ENCODE peak calls at places on chromosomes 12 and 14, in five cellular contexts. S is RWPE1, Z is colonic mucosa, Q is left ventricle myocardium inferior, K is endothelial cell. F is an unnamed sample.

GRCh38 chr14:104299993-104300761 is 161.8 kb downstream of the KIF26A start:
- DNase-seq in K (no peak), Z (no peak), S (no peak), Q (peak), F (no peak)

GRCh38 chr12:6377667-6377994 is 2.3 kb upstream of the SCNN1A start:
- DNase-seq in S (no peak), Z (peak), K (no peak), Q (no peak), F (no peak)

GRCh38 chr14:90815817-90816662 is at the start of gene TTC7B:
- DNase-seq in Q (peak), Z (no peak), K (peak), S (peak), F (no peak)

GRCh38 chr12:124744659-124745467 is 118.8 kb downstream of the SCARB1 start:
- DNase-seq in K (no peak), S (peak), Q (no peak), Z (peak), F (no peak)

GRCh38 chr14:100775831-100776591 is 49.3 kb downstream of the DLK1 start:
- DNase-seq in K (no peak), Q (no peak), S (no peak), Z (no peak), F (no peak)

GRCh38 chr12:80823393-80823792 is 106.7 kb downstream of the MYF5 start:
- DNase-seq in Z (no peak), S (no peak), Q (no peak), K (no peak), F (no peak)

GRCh38 chr12:118188690-118189371 is 52.9 kb downstream of the PEBP1 start:
- DNase-seq in Z (peak), S (no peak), Q (peak), K (no peak), F (peak)

GRCh38 chr12:86744547-86745212 is 488.5 kb upstream of the MGAT4C start:
- DNase-seq in Q (no peak), K (no peak), S (no peak), Z (no peak), F (no peak)

GRCh38 chr14:100653409-100653808 is 66.2 kb upstream of the BEGAIN start:
- DNase-seq in Z (no peak), Q (no peak), S (no peak), K (peak), F (no peak)

GRCh38 chr12:496736-497135 is 37.0 kb downstream of the B4GALNT3 start:
- DNase-seq in Z (no peak), K (no peak), Q (no peak), S (no peak), F (no peak)

GRCh38 chr14:46405095-46405494 is 246.5 kb downstream of the RPL10L start:
- DNase-seq in Z (no peak), S (no peak), K (no peak), Q (no peak), F (no peak)

GRCh38 chr14:100037351-100037750 is 27.9 kb upstream of the EVL start:
- DNase-seq in Z (no peak), Q (no peak), S (no peak), K (no peak), F (peak)

DNA sequence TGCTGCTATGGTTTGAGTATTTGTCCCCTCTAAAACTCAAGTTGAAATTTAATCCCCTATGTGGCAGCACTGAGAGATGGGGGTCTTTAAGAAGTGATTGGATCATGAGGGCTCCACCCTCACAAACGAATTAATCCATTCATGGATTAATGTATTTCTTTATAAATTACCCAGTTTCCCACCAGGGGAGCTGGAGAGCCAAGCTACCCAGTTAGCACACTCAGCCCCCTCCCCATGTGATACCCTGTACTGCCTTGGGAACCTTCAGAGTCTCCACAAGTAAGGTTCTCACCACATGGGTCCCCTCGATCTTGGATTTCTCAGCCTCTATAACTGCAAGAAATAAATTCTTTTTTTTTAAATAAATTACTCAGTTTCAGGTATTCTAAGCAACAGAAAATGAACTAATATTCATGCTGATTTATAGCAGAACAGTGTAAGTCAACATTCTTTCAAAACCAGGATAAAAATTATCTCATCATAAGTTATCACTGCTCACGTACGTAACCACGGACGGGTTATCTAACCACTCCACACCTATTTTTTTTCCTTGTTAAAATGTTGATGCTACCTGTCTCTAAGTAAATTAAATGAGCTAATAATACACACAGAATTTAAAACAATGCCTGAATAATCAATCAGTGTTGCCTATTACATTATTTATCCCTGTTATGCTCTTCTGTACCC is 3.6 kb downstream of the NAP1L1 start:
- DNase-seq in Z (no peak), S (no peak), Q (no peak), K (peak), F (peak)
- TF ChIP-seq CTCF in Z (no peak), S (no peak), Q (no peak), K (no peak), F (peak)

GRCh38 chr14:67859169-67859749 is 39.7 kb downstream of the RAD51B start:
- DNase-seq in Z (no peak), S (no peak), Q (no peak), K (no peak), F (no peak)

GRCh38 chr14:67853207-67853606 is 33.6 kb downstream of the RAD51B start:
- DNase-seq in Q (no peak), S (no peak), Z (no peak), K (no peak), F (no peak)

GRCh38 chr14:67856806-67857205 is 37.2 kb downstream of the RAD51B start:
- DNase-seq in Z (no peak), Q (no peak), K (no peak), S (no peak), F (no peak)

GRCh38 chr14:67853748-67854147 is 34.2 kb downstream of the RAD51B start:
- DNase-seq in S (no peak), Z (no peak), K (no peak), Q (no peak), F (no peak)

DNA sequence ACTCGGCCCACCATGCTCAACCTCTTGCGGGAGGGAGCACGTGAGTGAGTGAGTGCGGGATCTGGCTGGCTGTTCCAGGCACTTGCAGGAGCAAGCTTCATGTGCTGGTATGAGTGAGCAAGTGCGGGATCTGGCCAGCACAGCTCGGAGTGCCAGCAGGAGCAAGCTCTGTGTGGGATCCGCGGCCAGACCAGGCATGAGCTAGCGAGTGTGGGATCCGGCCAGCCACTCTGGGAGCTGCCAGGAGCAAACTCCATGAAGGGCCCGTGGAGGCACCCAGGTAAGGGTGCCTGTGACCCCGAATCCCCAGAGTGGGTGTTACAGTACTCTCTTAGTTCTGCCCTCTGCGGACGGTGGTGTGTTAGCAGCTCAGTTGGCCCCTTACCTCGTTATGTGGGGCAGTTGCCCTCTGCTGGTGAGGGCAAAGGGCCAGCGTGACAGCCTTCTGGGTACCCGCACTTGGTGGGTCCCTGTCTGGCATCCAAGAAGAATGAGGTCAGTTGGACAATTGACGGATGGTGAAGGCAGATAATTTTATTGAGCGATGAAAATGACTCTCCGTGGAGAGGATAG is 38.3 kb downstream of the RAD51B start:
- DNase-seq in K (no peak), Q (no peak), S (no peak), Z (no peak), F (no peak)
- TF ChIP-seq CTCF in K (no peak), Q (no peak), S (no peak), Z (no peak), F (no peak)

DNA sequence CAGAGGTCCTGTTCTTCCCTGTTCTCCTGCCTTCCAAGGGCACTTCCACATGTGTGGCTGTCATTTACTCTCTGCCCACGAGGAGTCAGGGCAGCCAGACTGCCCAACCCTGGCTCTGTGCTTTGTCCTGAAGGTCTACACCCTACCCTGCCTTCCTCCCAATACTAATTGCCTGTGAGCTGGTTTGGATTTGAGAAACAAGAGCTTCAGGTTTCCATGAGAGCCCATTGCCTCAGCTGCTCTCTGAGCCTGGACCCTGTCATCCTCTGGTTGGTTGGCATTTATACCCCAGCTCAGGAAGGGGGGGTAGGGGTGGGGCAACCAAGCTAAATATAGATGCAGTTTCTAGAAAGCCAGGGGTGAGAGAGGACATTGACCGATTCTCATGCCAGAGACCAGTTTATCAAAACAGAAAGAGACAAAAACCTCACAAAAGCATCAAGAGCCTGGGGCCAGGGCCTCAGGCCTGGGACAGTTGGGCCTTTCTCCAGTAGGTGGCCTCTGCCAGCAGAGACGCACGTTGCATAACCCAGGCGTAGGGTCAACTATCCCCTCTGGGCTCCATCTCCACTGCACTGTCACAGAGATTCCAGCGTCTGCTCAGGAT is 34.5 kb downstream of the VDR start:
- DNase-seq in S (no peak), K (peak), Z (peak), Q (peak), F (peak)
- TF ChIP-seq CTCF in S (no peak), K (peak), Z (peak), Q (peak), F (peak)

GRCh38 chr14:59126714-59127436 is 61.6 kb upstream of the DAAM1 start:
- DNase-seq in S (peak), K (peak), Z (no peak), Q (no peak), F (peak)
- TF ChIP-seq CTCF in S (peak), K (peak), Z (peak), Q (peak), F (peak)

DNA sequence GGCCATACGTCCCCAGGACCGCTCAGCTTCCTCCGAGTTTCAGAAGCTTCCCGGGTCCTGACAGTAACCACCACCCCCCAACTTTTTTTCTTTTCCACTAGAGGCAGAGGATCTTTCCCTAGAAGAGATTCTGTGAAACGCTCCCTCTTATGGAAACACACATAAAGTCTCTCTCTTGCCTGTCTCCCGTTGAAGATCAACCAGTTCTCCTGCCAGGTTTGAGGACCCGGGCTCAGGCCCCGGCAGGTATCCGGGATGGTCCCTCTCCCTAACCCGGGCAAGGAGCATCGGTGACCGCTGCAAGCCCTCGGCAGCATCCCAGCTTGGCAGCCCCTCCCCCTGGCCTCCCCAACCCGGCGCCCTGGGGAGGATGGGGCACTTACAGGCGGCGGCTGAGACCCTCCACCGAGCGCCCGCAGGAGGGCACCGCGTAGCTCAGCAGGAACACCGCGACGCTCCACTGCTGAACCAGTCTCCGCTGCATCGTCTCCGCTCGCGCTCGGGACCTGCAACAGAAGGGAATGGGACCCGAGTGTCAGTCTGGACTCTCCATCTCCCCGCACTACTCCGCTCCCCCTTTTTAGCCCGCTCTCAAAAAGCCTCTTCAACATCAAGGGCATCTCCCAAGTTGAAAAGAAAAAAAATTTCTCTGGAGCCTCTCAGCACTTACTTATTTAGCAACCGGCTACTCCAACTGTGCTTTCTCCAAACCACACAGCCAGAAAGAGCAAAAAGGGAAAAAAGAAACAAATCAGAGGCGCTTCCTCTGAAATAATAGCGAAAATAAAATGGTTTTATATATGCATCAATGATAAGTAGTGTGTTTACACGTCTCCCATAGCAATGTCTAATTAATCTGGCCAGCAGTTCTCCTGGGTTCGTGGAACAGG is 3.3 kb downstream of the PTHLH start:
- DNase-seq in Z (no peak), K (peak), S (no peak), Q (peak), F (no peak)
- TF ChIP-seq CTCF in Z (no peak), K (no peak), S (no peak), Q (no peak), F (peak)

GRCh38 chr14:92575773-92576303 is 62.3 kb downstream of the RIN3 start:
- DNase-seq in K (no peak), Q (no peak), S (no peak), Z (no peak), F (no peak)

GRCh38 chr14:92572050-92572449 is 58.5 kb downstream of the RIN3 start:
- DNase-seq in S (no peak), K (no peak), Z (no peak), Q (no peak), F (no peak)

GRCh38 chr14:92577321-92577742 is 63.8 kb downstream of the RIN3 start:
- DNase-seq in S (no peak), K (no peak), Z (no peak), Q (no peak), F (no peak)

GRCh38 chr14:92573761-92574498 is 60.3 kb downstream of the RIN3 start:
- DNase-seq in S (no peak), Z (no peak), Q (no peak), K (no peak), F (no peak)

GRCh38 chr14:92575061-92575772 is 61.6 kb downstream of the RIN3 start:
- DNase-seq in K (no peak), S (no peak), Z (no peak), Q (no peak), F (no peak)
- TF ChIP-seq CTCF in K (no peak), S (no peak), Z (no peak), Q (no peak), F (no peak)

GRCh38 chr14:23057757-23058653 is 685 bp upstream of the CDH24 start:
- DNase-seq in S (peak), Z (peak), Q (peak), K (peak), F (peak)
- TF ChIP-seq CTCF in S (peak), Z (peak), Q (peak), K (peak), F (peak)

DNA sequence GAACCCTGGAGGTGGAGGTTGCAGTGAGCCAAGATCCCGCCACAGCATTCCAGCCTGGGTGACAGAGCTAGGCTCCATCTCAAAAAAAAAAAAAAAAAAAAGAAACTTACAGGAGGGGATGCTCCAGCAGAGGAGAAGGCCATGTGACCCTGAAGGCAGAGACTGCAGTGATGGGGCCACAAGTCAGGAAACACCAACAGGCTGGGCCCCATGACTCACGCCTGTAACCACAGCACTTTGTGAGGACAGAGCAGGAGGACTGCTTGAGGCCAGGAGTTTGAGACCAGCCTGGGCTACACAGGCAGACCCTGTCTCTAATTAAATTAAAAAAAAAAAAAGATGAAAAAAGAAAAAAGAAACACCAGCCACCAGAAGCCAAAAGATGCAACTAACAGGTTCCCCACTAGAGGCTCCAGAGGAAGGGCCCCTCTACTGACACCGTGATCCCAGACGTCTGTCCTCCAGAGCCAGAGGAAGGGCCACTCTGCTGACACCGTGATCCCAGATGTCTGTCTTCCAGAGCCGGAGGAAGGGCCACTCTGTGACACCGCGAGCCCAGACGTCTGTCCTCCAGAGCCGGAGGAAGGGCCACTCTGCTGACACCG is 9.1 kb upstream of the GLT1D1 start:
- DNase-seq in K (peak), Z (no peak), Q (no peak), S (no peak), F (no peak)
- TF ChIP-seq CTCF in K (no peak), Z (no peak), Q (peak), S (no peak), F (no peak)

DNA sequence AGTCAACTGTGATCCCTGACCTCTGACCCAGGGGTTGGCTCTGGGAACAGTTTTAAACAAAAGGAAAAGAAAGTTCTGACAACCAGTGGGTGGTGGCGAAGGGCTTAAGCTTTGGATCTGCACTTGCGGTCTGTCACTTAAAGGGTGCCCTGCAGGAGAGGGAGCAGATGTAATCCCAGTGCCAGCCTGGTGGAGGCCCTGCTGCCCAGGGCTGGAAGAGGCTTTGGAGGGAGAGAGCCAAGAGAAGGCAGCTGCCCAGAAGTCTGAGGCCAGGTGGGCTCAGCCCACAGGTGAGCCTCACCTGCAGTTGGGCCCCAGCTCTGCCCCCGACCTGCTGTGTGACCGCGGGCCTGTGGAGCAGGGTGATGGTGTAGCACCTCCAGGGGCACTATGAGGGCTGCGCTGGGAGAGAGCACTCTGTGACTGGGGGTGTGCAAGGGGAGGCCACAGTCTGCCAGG is 19.1 kb downstream of the SH2B3 start:
- DNase-seq in K (no peak), Q (no peak), Z (no peak), S (no peak), F (no peak)
- TF ChIP-seq CTCF in K (no peak), Q (peak), Z (no peak), S (no peak), F (no peak)

DNA sequence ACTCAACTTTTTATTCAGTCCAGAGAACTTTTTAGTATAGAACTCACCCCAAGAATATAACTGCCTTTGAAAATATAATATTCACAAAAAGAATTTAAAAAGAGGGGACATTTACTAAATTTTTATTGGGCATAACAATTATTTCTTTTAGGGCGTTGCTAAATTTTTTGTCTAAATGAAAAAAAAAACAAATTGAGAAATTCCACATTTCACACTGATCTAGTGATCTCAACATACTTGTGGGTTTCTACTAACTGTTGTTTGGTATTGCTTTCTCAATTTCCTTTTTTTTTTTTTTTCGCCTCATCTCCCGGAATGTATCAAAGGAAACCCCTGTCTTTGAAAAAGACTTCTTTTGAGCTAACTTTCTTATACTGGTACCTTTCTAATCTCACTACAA is at the start of gene CLEC4D:
- DNase-seq in S (no peak), Q (no peak), K (no peak), Z (no peak), F (no peak)
- TF ChIP-seq CTCF in S (no peak), Q (no peak), K (no peak), Z (no peak), F (no peak)